ENCODE peak calls at places on chromosomes 7 and 10, in five cellular contexts. F, E, P, K and O are unnamed samples.

GRCh38 chr7:131235489-131236317 is 92.0 kb upstream of the MKLN1 start:
- DNase-seq in F (peak), E (peak), P (peak), K (no peak), O (peak)

GRCh38 chr7:27161214-27161720 is 4.1 kb downstream of the HOXA9 start:
- DNase-seq in F (no peak), E (no peak), P (no peak), K (peak), O (no peak)

GRCh38 chr10:75375828-75376227 is 25.7 kb downstream of the ZNF503 start:
- DNase-seq in F (no peak), E (no peak), P (no peak), K (no peak), O (no peak)

GRCh38 chr7:157587487-157588270 is 250.9 kb downstream of the DNAJB6 start:
- DNase-seq in F (no peak), E (no peak), P (no peak), K (no peak), O (no peak)

GRCh38 chr10:33476757-33477273 is 142.3 kb upstream of the NRP1 start:
- DNase-seq in F (no peak), E (peak), P (no peak), K (no peak), O (no peak)

GRCh38 chr10:71835671-71836593 is 15.1 kb downstream of the PSAP start:
- DNase-seq in F (no peak), E (peak), P (no peak), K (no peak), O (peak)

GRCh38 chr10:111856631-111857030 is 326.9 kb downstream of the GPAM start:
- DNase-seq in F (no peak), E (no peak), P (no peak), K (no peak), O (no peak)

GRCh38 chr10:112756118-112756512 is 193.9 kb upstream of the TCF7L2 start:
- DNase-seq in F (no peak), E (no peak), P (no peak), K (no peak), O (no peak)

GRCh38 chr7:133975130-133975529 is 152.0 kb upstream of the LRGUK start:
- DNase-seq in F (no peak), E (no peak), P (no peak), K (no peak), O (peak)

GRCh38 chr10:43039629-43040481 is 37.0 kb upstream of the RET start:
- DNase-seq in F (no peak), E (no peak), P (no peak), K (no peak), O (no peak)

GRCh38 chr7:66747385-66748126 is 7.0 kb downstream of the RABGEF1 start:
- DNase-seq in F (no peak), E (no peak), P (no peak), K (no peak), O (no peak)

GRCh38 chr7:124072603-124073324 is 39.9 kb upstream of the TMEM229A start:
- DNase-seq in F (no peak), E (no peak), P (no peak), K (no peak), O (peak)

GRCh38 chr7:140055833-140056232 is 6.9 kb downstream of the PARP12 start:
- DNase-seq in F (no peak), E (no peak), P (no peak), K (no peak), O (no peak)

GRCh38 chr10:66996996-66997395 is 71.2 kb downstream of the LRRTM3 start:
- DNase-seq in F (no peak), E (no peak), P (no peak), K (no peak), O (peak)

GRCh38 chr10:115649217-115649616 is 556.1 kb downstream of the ATRNL1 start:
- DNase-seq in F (no peak), E (no peak), P (no peak), K (no peak), O (no peak)